ENCODE peak calls at places on chromosomes 12 and 14, in ten cellular contexts. One of them, this sample, is unnamed.

GRCh38 chr12:67697443-67697842 is 48.9 kb downstream of the DYRK2 start:
- DNase-seq in A673: no peak
- DNase-seq in gastrocnemius medialis: no peak
- DNase-seq in CD8-positive, alpha-beta memory T cell: peak
- DNase-seq in lung: no peak
- DNase-seq in pancreas: no peak
- DNase-seq in hepatocyte: no peak
- DNase-seq in stomach: no peak
- DNase-seq in cardiac muscle cell: no peak
- DNase-seq in GM23248: peak
- DNase-seq in this sample: no peak

GRCh38 chr12:46473634-46474201 is 101.1 kb upstream of the SLC38A2 start:
- DNase-seq in pancreas: peak
- DNase-seq in stomach: peak
- DNase-seq in GM23248: peak
- DNase-seq in hepatocyte: peak
- DNase-seq in lung: peak
- DNase-seq in cardiac muscle cell: peak
- DNase-seq in A673: peak
- DNase-seq in CD8-positive, alpha-beta memory T cell: no peak
- DNase-seq in gastrocnemius medialis: peak
- DNase-seq in this sample: no peak

GRCh38 chr12:3199551-3200031 is 122.4 kb downstream of the TSPAN9 start:
- DNase-seq in GM23248: peak
- DNase-seq in stomach: no peak
- DNase-seq in pancreas: no peak
- DNase-seq in A673: peak
- DNase-seq in CD8-positive, alpha-beta memory T cell: no peak
- DNase-seq in hepatocyte: peak
- DNase-seq in gastrocnemius medialis: no peak
- DNase-seq in lung: no peak
- DNase-seq in cardiac muscle cell: peak
- DNase-seq in this sample: no peak

GRCh38 chr14:87081004-87081403 is 912.0 kb downstream of the GALC start:
- DNase-seq in pancreas: no peak
- DNase-seq in CD8-positive, alpha-beta memory T cell: no peak
- DNase-seq in lung: no peak
- DNase-seq in hepatocyte: no peak
- DNase-seq in GM23248: no peak
- DNase-seq in stomach: no peak
- DNase-seq in cardiac muscle cell: no peak
- DNase-seq in gastrocnemius medialis: no peak
- DNase-seq in A673: no peak
- DNase-seq in this sample: no peak

GRCh38 chr12:1933342-1933992 is 15.0 kb upstream of the CACNA2D4 start:
- DNase-seq in A673: no peak
- DNase-seq in pancreas: no peak
- DNase-seq in lung: no peak
- DNase-seq in cardiac muscle cell: no peak
- DNase-seq in GM23248: peak
- DNase-seq in CD8-positive, alpha-beta memory T cell: no peak
- DNase-seq in stomach: peak
- DNase-seq in hepatocyte: no peak
- DNase-seq in gastrocnemius medialis: no peak
- DNase-seq in this sample: no peak

GRCh38 chr12:34394211-34395055 is 372.1 kb downstream of the ALG10 start:
- DNase-seq in GM23248: no peak
- DNase-seq in A673: no peak
- DNase-seq in hepatocyte: no peak
- DNase-seq in cardiac muscle cell: no peak
- DNase-seq in lung: no peak
- DNase-seq in stomach: peak
- DNase-seq in gastrocnemius medialis: peak
- DNase-seq in CD8-positive, alpha-beta memory T cell: no peak
- DNase-seq in pancreas: peak
- DNase-seq in this sample: no peak

GRCh38 chr12:1845427-1845826 is 25.1 kb downstream of the LRTM2 start:
- DNase-seq in lung: no peak
- DNase-seq in GM23248: no peak
- DNase-seq in stomach: no peak
- DNase-seq in CD8-positive, alpha-beta memory T cell: no peak
- DNase-seq in gastrocnemius medialis: no peak
- DNase-seq in A673: no peak
- DNase-seq in pancreas: no peak
- DNase-seq in cardiac muscle cell: no peak
- DNase-seq in hepatocyte: no peak
- DNase-seq in this sample: no peak

GRCh38 chr12:3342051-3342450 is 149.0 kb upstream of the PRMT8 start:
- DNase-seq in cardiac muscle cell: peak
- DNase-seq in hepatocyte: peak
- DNase-seq in A673: peak
- DNase-seq in CD8-positive, alpha-beta memory T cell: no peak
- DNase-seq in stomach: peak
- DNase-seq in gastrocnemius medialis: no peak
- DNase-seq in pancreas: no peak
- DNase-seq in lung: no peak
- DNase-seq in GM23248: peak
- DNase-seq in this sample: no peak

DNA sequence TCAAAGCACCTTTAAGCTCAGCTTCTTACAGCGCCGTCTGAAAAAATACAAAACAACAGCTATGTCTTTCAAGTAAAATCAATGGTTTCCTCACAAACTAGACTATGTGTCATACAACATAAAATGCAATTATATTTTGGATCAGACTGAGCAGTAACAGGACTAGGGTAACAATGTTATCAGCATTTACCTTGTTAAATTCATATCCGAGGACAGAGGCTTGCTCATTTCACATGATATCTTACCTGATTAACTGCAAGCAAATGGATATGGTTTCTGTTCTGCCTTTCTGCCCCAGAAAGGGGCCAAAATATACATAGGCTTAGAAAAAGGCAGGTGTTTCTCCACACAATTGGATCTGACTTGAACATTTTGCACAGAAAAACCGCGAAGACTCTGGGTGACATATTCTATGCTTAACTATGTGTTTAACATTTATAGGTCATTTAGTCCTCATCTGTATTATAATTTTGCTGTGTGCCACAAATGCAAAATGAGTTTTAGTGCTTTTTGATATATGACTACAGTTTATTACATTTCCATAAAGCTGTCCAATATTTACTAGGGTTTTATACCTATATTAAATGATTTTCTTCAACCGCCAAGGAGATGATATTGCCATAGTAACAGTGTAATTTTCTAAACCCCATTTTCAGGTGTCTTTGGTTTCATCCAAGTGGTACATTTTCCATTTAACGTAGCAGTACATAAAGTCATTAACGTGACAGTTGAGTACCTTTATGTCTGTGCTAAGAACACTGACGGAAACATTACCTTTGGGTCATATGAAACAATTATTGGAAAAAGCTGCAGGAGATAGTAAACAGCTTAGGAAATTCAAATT is 249.3 kb upstream of the KRR1 start:
- DNase-seq in stomach: no peak
- DNase-seq in cardiac muscle cell: no peak
- DNase-seq in CD8-positive, alpha-beta memory T cell: no peak
- DNase-seq in A673: no peak
- DNase-seq in pancreas: no peak
- DNase-seq in GM23248: no peak
- DNase-seq in lung: no peak
- DNase-seq in gastrocnemius medialis: no peak
- DNase-seq in hepatocyte: no peak
- DNase-seq in this sample: no peak
- H3K4me3 ChIP-seq in stomach: no peak
- H3K4me3 ChIP-seq in cardiac muscle cell: no peak
- H3K4me3 ChIP-seq in CD8-positive, alpha-beta memory T cell: no peak
- H3K4me3 ChIP-seq in A673: no peak
- H3K4me3 ChIP-seq in pancreas: no peak
- H3K4me3 ChIP-seq in GM23248: no peak
- H3K4me3 ChIP-seq in lung: no peak
- H3K4me3 ChIP-seq in gastrocnemius medialis: no peak
- H3K4me3 ChIP-seq in hepatocyte: no peak
- H3K4me3 ChIP-seq in this sample: no peak

GRCh38 chr12:115132906-115133305 is 448.9 kb upstream of the TBX3 start:
- DNase-seq in CD8-positive, alpha-beta memory T cell: no peak
- DNase-seq in pancreas: no peak
- DNase-seq in stomach: no peak
- DNase-seq in cardiac muscle cell: no peak
- DNase-seq in lung: no peak
- DNase-seq in gastrocnemius medialis: no peak
- DNase-seq in A673: no peak
- DNase-seq in hepatocyte: no peak
- DNase-seq in GM23248: no peak
- DNase-seq in this sample: no peak

GRCh38 chr12:115132145-115132544 is 448.2 kb upstream of the TBX3 start:
- DNase-seq in pancreas: no peak
- DNase-seq in lung: no peak
- DNase-seq in stomach: no peak
- DNase-seq in gastrocnemius medialis: no peak
- DNase-seq in cardiac muscle cell: peak
- DNase-seq in hepatocyte: no peak
- DNase-seq in A673: no peak
- DNase-seq in GM23248: peak
- DNase-seq in CD8-positive, alpha-beta memory T cell: no peak
- DNase-seq in this sample: no peak

GRCh38 chr12:115134298-115134697 is 450.3 kb upstream of the TBX3 start:
- DNase-seq in A673: no peak
- DNase-seq in CD8-positive, alpha-beta memory T cell: no peak
- DNase-seq in GM23248: no peak
- DNase-seq in stomach: no peak
- DNase-seq in lung: no peak
- DNase-seq in gastrocnemius medialis: no peak
- DNase-seq in hepatocyte: no peak
- DNase-seq in pancreas: no peak
- DNase-seq in cardiac muscle cell: no peak
- DNase-seq in this sample: no peak

GRCh38 chr12:115137812-115138521 is 454.0 kb upstream of the TBX3 start:
- DNase-seq in hepatocyte: no peak
- DNase-seq in CD8-positive, alpha-beta memory T cell: no peak
- DNase-seq in lung: no peak
- DNase-seq in cardiac muscle cell: no peak
- DNase-seq in stomach: no peak
- DNase-seq in GM23248: no peak
- DNase-seq in A673: no peak
- DNase-seq in gastrocnemius medialis: no peak
- DNase-seq in pancreas: no peak
- DNase-seq in this sample: no peak

DNA sequence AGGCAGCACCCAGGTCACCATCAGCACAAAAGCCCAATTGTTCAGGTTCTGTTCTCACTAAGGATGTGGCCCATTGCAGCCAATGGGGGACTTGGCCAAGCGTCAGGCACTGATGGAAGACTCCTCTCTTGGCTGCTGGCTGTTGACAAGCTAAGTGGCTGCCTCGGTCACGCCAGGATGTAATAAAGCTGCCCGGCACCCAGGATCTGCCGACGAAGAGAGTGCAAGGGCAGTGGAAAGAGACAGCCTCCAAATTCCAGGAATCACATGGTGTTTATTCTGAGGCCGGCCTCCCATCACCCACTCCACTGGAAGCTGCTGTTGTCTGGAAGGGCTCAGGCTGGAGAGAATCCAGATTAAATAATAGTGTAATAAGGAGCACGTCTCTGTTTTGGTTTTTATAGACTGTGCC is 451.8 kb upstream of the TBX3 start:
- DNase-seq in CD8-positive, alpha-beta memory T cell: no peak
- DNase-seq in pancreas: peak
- DNase-seq in hepatocyte: peak
- DNase-seq in GM23248: peak
- DNase-seq in stomach: no peak
- DNase-seq in A673: no peak
- DNase-seq in lung: no peak
- DNase-seq in gastrocnemius medialis: no peak
- DNase-seq in cardiac muscle cell: peak
- DNase-seq in this sample: no peak
- H3K4me3 ChIP-seq in CD8-positive, alpha-beta memory T cell: no peak
- H3K4me3 ChIP-seq in pancreas: no peak
- H3K4me3 ChIP-seq in hepatocyte: no peak
- H3K4me3 ChIP-seq in GM23248: no peak
- H3K4me3 ChIP-seq in stomach: no peak
- H3K4me3 ChIP-seq in A673: no peak
- H3K4me3 ChIP-seq in lung: no peak
- H3K4me3 ChIP-seq in gastrocnemius medialis: no peak
- H3K4me3 ChIP-seq in cardiac muscle cell: no peak
- H3K4me3 ChIP-seq in this sample: no peak

DNA sequence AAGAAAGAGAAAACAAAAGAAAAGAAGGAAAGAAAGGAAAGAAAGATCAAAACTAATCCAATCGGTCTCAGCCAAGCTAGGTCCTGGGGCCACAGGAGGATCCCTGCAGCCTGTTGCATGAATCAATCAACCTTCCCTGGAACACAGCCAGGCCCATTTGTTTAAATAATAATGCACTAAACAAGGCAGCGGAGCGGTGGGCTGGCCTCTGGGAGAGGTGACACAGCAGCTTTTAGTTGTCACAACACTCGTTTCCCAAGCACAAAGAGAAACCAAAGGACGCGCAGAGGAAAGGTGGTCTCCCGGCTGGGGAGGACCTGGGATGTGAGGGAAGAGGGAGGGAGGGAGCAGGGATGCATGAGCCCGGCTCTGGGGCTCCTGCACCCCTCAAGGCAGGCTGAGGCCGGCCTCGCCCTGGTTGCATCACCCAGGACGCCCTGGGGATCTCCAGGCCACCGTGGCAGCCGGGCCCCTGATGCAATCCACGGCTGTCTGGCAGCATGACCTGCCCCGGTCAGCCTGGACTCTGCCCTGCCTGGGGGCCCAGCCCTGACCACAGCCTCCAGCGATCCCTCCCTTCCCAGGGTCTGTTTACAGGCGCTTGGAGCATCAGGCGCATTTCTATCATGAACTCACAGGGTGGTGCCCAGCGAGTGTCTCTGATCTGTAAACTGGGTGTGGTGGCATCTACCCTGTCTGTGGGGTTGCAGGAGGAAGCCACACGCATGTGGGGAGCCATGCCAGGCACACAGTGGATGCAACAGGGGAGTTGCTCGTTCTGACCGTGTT is 32.5 kb downstream of the MMP17 start:
- DNase-seq in hepatocyte: peak
- DNase-seq in CD8-positive, alpha-beta memory T cell: no peak
- DNase-seq in gastrocnemius medialis: no peak
- DNase-seq in stomach: peak
- DNase-seq in pancreas: no peak
- DNase-seq in GM23248: peak
- DNase-seq in lung: peak
- DNase-seq in A673: peak
- DNase-seq in cardiac muscle cell: peak
- DNase-seq in this sample: peak
- H3K4me3 ChIP-seq in hepatocyte: no peak
- H3K4me3 ChIP-seq in CD8-positive, alpha-beta memory T cell: no peak
- H3K4me3 ChIP-seq in gastrocnemius medialis: no peak
- H3K4me3 ChIP-seq in stomach: peak
- H3K4me3 ChIP-seq in pancreas: no peak
- H3K4me3 ChIP-seq in GM23248: peak
- H3K4me3 ChIP-seq in lung: no peak
- H3K4me3 ChIP-seq in A673: no peak
- H3K4me3 ChIP-seq in cardiac muscle cell: no peak
- H3K4me3 ChIP-seq in this sample: no peak

DNA sequence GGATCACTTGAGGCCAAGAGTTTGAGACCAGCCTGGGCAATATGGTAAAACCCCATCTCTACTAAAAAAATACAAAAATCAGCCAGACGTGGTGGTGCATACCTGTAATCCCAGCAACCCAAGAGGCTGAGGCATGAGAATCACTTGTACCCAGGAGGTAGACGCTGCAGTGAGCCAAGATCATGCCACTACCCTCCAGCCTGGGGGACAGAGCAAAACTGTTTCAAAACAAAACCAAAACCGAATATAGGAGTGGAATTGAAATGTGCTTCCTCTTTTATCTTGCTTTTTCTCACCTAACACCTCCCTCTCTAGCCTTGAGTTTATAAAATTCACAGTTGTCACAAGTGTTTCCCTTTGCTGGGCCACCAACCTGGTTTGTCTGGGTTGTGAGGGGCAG is 181.9 kb downstream of the PAH start:
- DNase-seq in lung: no peak
- DNase-seq in GM23248: no peak
- DNase-seq in CD8-positive, alpha-beta memory T cell: no peak
- DNase-seq in A673: no peak
- DNase-seq in cardiac muscle cell: no peak
- DNase-seq in hepatocyte: no peak
- DNase-seq in stomach: no peak
- DNase-seq in gastrocnemius medialis: no peak
- DNase-seq in pancreas: no peak
- DNase-seq in this sample: no peak
- H3K4me3 ChIP-seq in lung: no peak
- H3K4me3 ChIP-seq in GM23248: no peak
- H3K4me3 ChIP-seq in CD8-positive, alpha-beta memory T cell: no peak
- H3K4me3 ChIP-seq in A673: no peak
- H3K4me3 ChIP-seq in cardiac muscle cell: no peak
- H3K4me3 ChIP-seq in hepatocyte: no peak
- H3K4me3 ChIP-seq in stomach: no peak
- H3K4me3 ChIP-seq in gastrocnemius medialis: no peak
- H3K4me3 ChIP-seq in pancreas: no peak
- H3K4me3 ChIP-seq in this sample: no peak

This sample was measured in iPS DF 6.9.